ENCODE peak calls at places on chromosomes 7 and 10, in nine cellular contexts. P is germinal center; F is foreskin fibroblast; G is gastrocnemius medialis; A is NCI-H345; M is stimulated activated CD8-positive, alpha-beta memory T cell treated with anti-CD3 and anti-CD28 coated beads, Interleukin-7, amount 100 ng/mL, for 4 hours; B is ACHN; J is activated naive CD8-positive, alpha-beta T cell treated with anti-CD3 and anti-CD28 coated beads for 36 hours; X is NCI-H69. W is an unnamed sample.

GRCh38 chr10:61487506-61487905 is 34.3 kb upstream of the TMEM26 start:
- DNase-seq in P (no peak), F (peak; percentile 68), G (no peak), A (no peak), M (no peak), B (no peak), J (no peak), X (no peak), W (no peak)

GRCh38 chr10:24894728-24895127 is 57.7 kb downstream of the PRTFDC1 start:
- DNase-seq in P (no peak), F (no peak), G (no peak), A (no peak), M (no peak), B (no peak), J (no peak), X (no peak), W (no peak)

GRCh38 chr7:129664029-129665012 is 52.8 kb downstream of the NRF1 start:
- DNase-seq in P (peak; percentile 47), F (peak; percentile 59), G (no peak), A (peak; percentile 50), M (no peak), B (peak; percentile 92), J (no peak), X (peak; percentile 77), W (peak; percentile 36)

GRCh38 chr10:97335188-97335619 is 675 bp upstream of the FRAT2 start:
- DNase-seq in P (no peak), F (no peak), G (no peak), A (no peak), M (no peak), B (no peak), J (no peak), X (no peak), W (no peak)

GRCh38 chr7:130277763-130278643 is 11.3 kb downstream of the CPA2 start:
- DNase-seq in P (no peak), F (peak; percentile 68), G (no peak), A (peak; percentile 35), M (no peak), B (peak; percentile 62), J (no peak), X (peak; percentile 88), W (no peak)

GRCh38 chr7:142642316-142642715 is 107.0 kb upstream of the PRSS1 start:
- DNase-seq in P (no peak), F (no peak), G (no peak), A (no peak), M (no peak), B (no peak), J (no peak), X (no peak), W (no peak)

GRCh38 chr10:17062493-17063487 is 66.8 kb downstream of the CUBN start:
- DNase-seq in P (no peak), F (peak; percentile 92), G (no peak), A (no peak), M (no peak), B (peak; percentile 90), J (no peak), X (no peak), W (peak; percentile 93)

GRCh38 chr7:134255814-134256213 is 60.9 kb downstream of the SLC35B4 start:
- DNase-seq in P (no peak), F (no peak), G (no peak), A (no peak), M (no peak), B (no peak), J (no peak), X (peak; percentile 83), W (no peak)

GRCh38 chr7:74141705-74142104 is 32.5 kb upstream of the EIF4H start:
- DNase-seq in P (no peak), F (no peak), G (no peak), A (no peak), M (no peak), B (no peak), J (no peak), X (peak; percentile 15), W (no peak)

GRCh38 chr10:112209534-112210200 is 26.1 kb upstream of the GPAM start:
- DNase-seq in P (no peak), F (no peak), G (no peak), A (no peak), M (no peak), B (no peak), J (no peak), X (no peak), W (peak; percentile 22)

GRCh38 chr7:151793531-151793935 is 83.4 kb downstream of the PRKAG2 start:
- DNase-seq in P (no peak), F (no peak), G (no peak), A (no peak), M (no peak), B (no peak), J (no peak), X (no peak), W (no peak)

GRCh38 chr10:124728071-124728829 is 15.9 kb downstream of the FAM53B start:
- DNase-seq in P (peak; percentile 52), F (no peak), G (no peak), A (no peak), M (no peak), B (no peak), J (peak; percentile 35), X (no peak), W (no peak)

GRCh38 chr7:151062399-151063211 is 3.2 kb downstream of the SLC4A2 start:
- DNase-seq in P (no peak), F (no peak), G (no peak), A (no peak), M (no peak), B (peak; percentile 93), J (no peak), X (no peak), W (peak; percentile 64)

GRCh38 chr7:83148776-83149175 is 13.9 kb downstream of the PCLO start:
- DNase-seq in P (no peak), F (peak; percentile 56), G (no peak), A (no peak), M (no peak), B (no peak), J (no peak), X (no peak), W (no peak)